ENCODE peak calls at places on chromosomes 2 and 18, in eight cellular contexts. Y is A549, U is HepG2, T is transverse colon, R is sigmoid colon, L is suprapubic skin, F is SK-N-SH, X is upper lobe of left lung. Z is an unnamed sample.

GRCh38 chr18:9147440-9148238 is 11.1 kb downstream of the ANKRD12 start:
- DNase-seq in F (peak; percentile 50), T (peak; percentile 28), Y (peak; percentile 41), X (peak; percentile 58), R (no peak), L (no peak), U (peak; percentile 72), Z (peak; percentile 15)

GRCh38 chr2:1482253-1482675 is 69.0 kb downstream of the TPO start:
- DNase-seq in F (no peak), L (peak; percentile 31), T (no peak), X (no peak), R (no peak), Y (no peak), U (no peak), Z (no peak)

GRCh38 chr2:144671695-144672094 is 151.8 kb upstream of the ZEB2 start:
- DNase-seq in R (no peak), Y (no peak), T (no peak), F (no peak), L (no peak), X (no peak), U (no peak), Z (no peak)

GRCh38 chr2:149410701-149411484 is 80.5 kb downstream of the LYPD6 start:
- DNase-seq in F (no peak), R (no peak), Y (no peak), L (no peak), U (no peak), X (no peak), T (no peak), Z (no peak)

GRCh38 chr2:215517391-215517790 is 81.5 kb upstream of the FN1 start:
- DNase-seq in T (no peak), L (no peak), X (no peak), F (no peak), R (no peak), Y (no peak), U (no peak), Z (no peak)

GRCh38 chr2:219475697-219476604 is 22.7 kb upstream of the GMPPA start:
- DNase-seq in U (peak; percentile 60), X (peak; percentile 72), Y (peak; percentile 74), L (no peak), R (peak; percentile 90), F (peak; percentile 94), T (peak; percentile 78), Z (peak; percentile 49)

GRCh38 chr18:13574761-13575160 is 151.6 kb downstream of the FAM210A start:
- DNase-seq in Y (no peak), X (no peak), T (no peak), R (no peak), U (no peak), F (no peak), L (no peak), Z (no peak)

GRCh38 chr2:190947711-190948251 is 66.2 kb downstream of the STAT1 start:
- DNase-seq in T (no peak), Y (peak; percentile 8), R (no peak), L (no peak), U (peak; percentile 51), F (no peak), X (no peak), Z (no peak)

GRCh38 chr18:2303517-2304238 is 267.6 kb downstream of the METTL4 start:
- DNase-seq in U (no peak), F (no peak), X (no peak), R (no peak), T (no peak), Y (peak; percentile 13), L (no peak), Z (no peak)

GRCh38 chr18:55243255-55243654 is 284.0 kb upstream of the CCDC68 start:
- DNase-seq in U (no peak), R (no peak), Y (no peak), X (no peak), T (no peak), L (no peak), F (no peak), Z (no peak)

GRCh38 chr18:6397931-6398566 is 16.7 kb downstream of the L3MBTL4 start:
- DNase-seq in F (no peak), T (no peak), Y (no peak), U (no peak), R (no peak), X (no peak), L (no peak), Z (no peak)

GRCh38 chr2:232299084-232299483 is 79.5 kb upstream of the ALPP start:
- DNase-seq in F (no peak), U (no peak), L (no peak), R (no peak), T (no peak), X (no peak), Y (no peak), Z (no peak)

GRCh38 chr2:10220516-10221391 is 82.0 kb upstream of the HPCAL1 start:
- DNase-seq in L (no peak), F (peak; percentile 48), U (no peak), X (no peak), Y (no peak), R (no peak), T (no peak), Z (no peak)

GRCh38 chr2:175310813-175311504 is 129.4 kb upstream of the ATP5MC3 start:
- DNase-seq in F (no peak), R (no peak), T (no peak), Y (no peak), U (no peak), L (no peak), X (no peak), Z (no peak)

GRCh38 chr2:175312137-175312536 is 130.6 kb upstream of the ATP5MC3 start:
- DNase-seq in U (no peak), R (no peak), Y (no peak), T (no peak), L (no peak), F (no peak), X (no peak), Z (no peak)

GRCh38 chr2:175304541-175304940 is 123.0 kb upstream of the ATP5MC3 start:
- DNase-seq in X (no peak), U (no peak), L (no peak), Y (no peak), T (no peak), F (no peak), R (no peak), Z (no peak)

GRCh38 chr2:175308005-175308404 is 126.5 kb upstream of the ATP5MC3 start:
- DNase-seq in U (no peak), Y (no peak), X (no peak), T (no peak), R (no peak), L (no peak), F (no peak), Z (no peak)

DNA sequence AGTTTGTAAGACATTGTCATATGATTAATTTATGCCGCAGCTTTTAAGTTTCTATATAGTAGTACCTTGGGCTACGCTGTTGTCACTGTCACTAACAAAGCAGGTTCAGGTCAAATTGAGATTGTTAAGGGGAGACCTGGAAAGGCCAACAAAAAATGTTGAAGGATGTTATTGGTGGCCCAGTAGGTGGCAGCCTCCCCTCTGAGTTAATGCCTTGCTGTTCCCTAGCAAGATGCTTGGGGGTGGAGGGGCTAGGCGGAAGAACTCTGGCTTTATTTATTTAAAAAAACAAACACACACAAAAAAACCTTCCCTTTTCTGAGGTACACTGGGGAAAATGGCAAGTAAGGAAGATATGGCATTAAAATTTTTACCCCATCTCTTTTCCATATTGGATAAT is 128.3 kb upstream of the ATP5MC3 start:
- DNase-seq in R (no peak), L (no peak), Y (peak; percentile 22), U (peak; percentile 27), T (peak; percentile 11), X (no peak), F (peak; percentile 54), Z (no peak)
- TF ChIP-seq CTCF in R (no peak), L (no peak), Y (peak; percentile 49), U (peak; percentile 71), T (no peak), X (no peak), F (peak; percentile 47), Z (peak; percentile 22)

GRCh38 chr2:3870222-3870621 is 166.8 kb downstream of the DCDC2C start:
- DNase-seq in R (no peak), X (no peak), F (no peak), Y (no peak), T (no peak), L (no peak), U (no peak), Z (no peak)

GRCh38 chr2:3868426-3868825 is 165.1 kb downstream of the DCDC2C start:
- DNase-seq in F (no peak), U (no peak), Y (no peak), X (no peak), L (no peak), R (no peak), T (no peak), Z (no peak)

GRCh38 chr2:3867451-3867850 is 164.1 kb downstream of the DCDC2C start:
- DNase-seq in R (no peak), T (no peak), Y (no peak), X (no peak), F (no peak), L (no peak), U (no peak), Z (no peak)

GRCh38 chr2:3868012-3868411 is 164.6 kb downstream of the DCDC2C start:
- DNase-seq in U (no peak), T (no peak), F (no peak), X (no peak), L (no peak), Y (no peak), R (no peak), Z (no peak)

GRCh38 chr2:3864943-3865664 is 161.7 kb downstream of the DCDC2C start:
- DNase-seq in Y (no peak), X (no peak), U (no peak), F (no peak), L (no peak), R (no peak), T (no peak), Z (no peak)
- TF ChIP-seq EP300 in Y (no peak), X (no peak), U (no peak), F (no peak), L (no peak), R (no peak), T (no peak), Z (no peak)

DNA sequence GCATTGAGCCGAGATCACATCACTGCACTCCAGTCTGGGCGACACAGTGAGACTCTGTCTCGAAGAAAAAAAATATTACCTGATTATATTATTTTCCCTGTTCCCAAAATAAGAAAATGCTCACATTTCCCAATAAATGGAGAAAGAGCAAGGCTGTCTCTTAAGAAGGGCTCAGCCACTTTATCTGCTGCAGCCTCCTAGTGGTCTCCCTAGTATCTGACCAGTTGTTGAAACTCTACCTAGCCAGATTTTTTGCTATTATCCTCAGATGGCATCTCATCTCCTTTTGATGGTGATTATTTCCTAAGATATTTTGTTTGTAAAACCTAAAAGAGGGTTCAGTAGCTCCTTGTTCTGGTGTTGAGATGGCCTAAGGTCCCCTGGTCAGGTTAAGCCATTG is 114.3 kb downstream of the TPGS2 start:
- DNase-seq in T (no peak), U (no peak), Y (no peak), R (no peak), X (no peak), L (no peak), F (no peak), Z (no peak)
- TF ChIP-seq CTCF in T (no peak), U (no peak), Y (no peak), R (no peak), X (no peak), L (no peak), F (no peak), Z (no peak)

DNA sequence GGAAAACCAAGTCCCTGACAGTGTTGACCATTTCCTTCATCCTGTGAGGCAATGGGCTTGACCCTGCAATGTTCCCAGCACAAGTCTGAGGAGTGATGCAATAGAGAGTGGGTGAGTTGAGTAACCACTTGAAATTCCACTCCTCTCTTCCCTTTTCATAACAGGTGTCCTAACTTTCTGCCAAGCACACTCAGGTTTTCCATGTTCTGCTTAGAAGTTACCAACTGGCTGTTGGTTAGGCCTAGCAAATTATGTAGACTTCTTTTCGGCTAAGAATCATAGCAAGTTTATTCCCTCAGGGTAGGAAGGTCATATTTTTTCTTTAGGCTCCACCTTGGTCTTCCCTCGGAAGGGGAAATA is 11.5 kb downstream of the GNLY start:
- DNase-seq in T (peak; percentile 28), Y (no peak), U (peak; percentile 65), F (no peak), X (peak; percentile 87), L (no peak), R (peak; percentile 85), Z (no peak)
- TF ChIP-seq EP300 in T (peak; percentile 81), Y (peak; percentile 69), U (no peak), F (no peak), X (peak; percentile 100), L (peak; percentile 61), R (peak; percentile 84), Z (peak; percentile 99)

Z was measured in tibial nerve.